ENCODE peak calls at places on chromosomes 3 and 15, in four cellular contexts. K is HepG2, N is H1, C is GM12878. Y is an unnamed sample. For H3K36me3, the result is how much of the 10 kb centered on the place peaks cover.

GRCh38 chr15:86384191-86384590 is 304.5 kb downstream of the AGBL1 start:
- DNase-seq in C (no peak), K (no peak), N (no peak), Y (no peak)

GRCh38 chr15:66423149-66423548 is 36.4 kb downstream of the MAP2K1 start:
- DNase-seq in N (no peak), K (no peak), C (no peak), Y (no peak)

GRCh38 chr3:20924646-20925395 is 738.8 kb upstream of the SGO1 start:
- DNase-seq in N (no peak), K (no peak), C (no peak), Y (no peak)

GRCh38 chr3:133973249-133973980 is 56.3 kb downstream of the SLCO2A1 start:
- DNase-seq in C (no peak), N (no peak), K (no peak), Y (no peak)

GRCh38 chr3:31724681-31725080 is 192.0 kb downstream of the STT3B start:
- DNase-seq in N (no peak), C (no peak), K (no peak), Y (peak)

GRCh38 chr3:57556459-57557087 is 499 bp downstream of the PDE12 start:
- DNase-seq in N (peak), K (no peak), C (no peak), Y (peak)

GRCh38 chr15:88878720-88879184 is 16.6 kb downstream of the HAPLN3 start:
- DNase-seq in K (peak), N (peak), C (no peak), Y (peak)

GRCh38 chr3:12833226-12834161 is 7.9 kb downstream of the RPL32 start:
- DNase-seq in C (no peak), N (no peak), K (no peak), Y (no peak)

GRCh38 chr15:26844901-26845300 is 22.0 kb upstream of the GABRA5 start:
- DNase-seq in C (no peak), K (no peak), N (no peak), Y (no peak)

GRCh38 chr3:12049675-12050074 is 45.5 kb downstream of the SYN2 start:
- DNase-seq in K (no peak), N (no peak), C (no peak), Y (no peak)

GRCh38 chr15:42137461-42138261 is 18.8 kb downstream of the PLA2G4F start:
- DNase-seq in C (no peak), K (peak), N (peak), Y (peak)

GRCh38 chr3:112321867-112322652 is 10.9 kb upstream of the CD200 start:
- DNase-seq in K (peak), C (no peak), N (no peak), Y (no peak)

GRCh38 chr3:130276203-130276803 is 69.2 kb upstream of the COL6A5 start:
- DNase-seq in N (no peak), C (no peak), K (peak), Y (peak)

GRCh38 chr15:34514251-34514760 is 69.1 kb downstream of the GOLGA8B start:
- DNase-seq in K (no peak), C (no peak), N (peak), Y (peak)

GRCh38 chr3:196537319-196537984 is 22.3 kb upstream of the SMCO1 start:
- DNase-seq in N (peak), K (no peak), C (no peak), Y (peak)

GRCh38 chr3:53311882-53312281 is 35.5 kb downstream of the DCP1A start:
- DNase-seq in K (no peak), N (no peak), C (no peak), Y (no peak)

GRCh38 chr3:158727499-158728377 is 4.5 kb downstream of the RARRES1 start:
- DNase-seq in N (no peak), C (peak), K (peak), Y (peak)

GRCh38 chr3:194632211-194632982 is 822 bp downstream of the TMEM44 start:
- DNase-seq in N (no peak), K (no peak), C (no peak), Y (peak)

DNA sequence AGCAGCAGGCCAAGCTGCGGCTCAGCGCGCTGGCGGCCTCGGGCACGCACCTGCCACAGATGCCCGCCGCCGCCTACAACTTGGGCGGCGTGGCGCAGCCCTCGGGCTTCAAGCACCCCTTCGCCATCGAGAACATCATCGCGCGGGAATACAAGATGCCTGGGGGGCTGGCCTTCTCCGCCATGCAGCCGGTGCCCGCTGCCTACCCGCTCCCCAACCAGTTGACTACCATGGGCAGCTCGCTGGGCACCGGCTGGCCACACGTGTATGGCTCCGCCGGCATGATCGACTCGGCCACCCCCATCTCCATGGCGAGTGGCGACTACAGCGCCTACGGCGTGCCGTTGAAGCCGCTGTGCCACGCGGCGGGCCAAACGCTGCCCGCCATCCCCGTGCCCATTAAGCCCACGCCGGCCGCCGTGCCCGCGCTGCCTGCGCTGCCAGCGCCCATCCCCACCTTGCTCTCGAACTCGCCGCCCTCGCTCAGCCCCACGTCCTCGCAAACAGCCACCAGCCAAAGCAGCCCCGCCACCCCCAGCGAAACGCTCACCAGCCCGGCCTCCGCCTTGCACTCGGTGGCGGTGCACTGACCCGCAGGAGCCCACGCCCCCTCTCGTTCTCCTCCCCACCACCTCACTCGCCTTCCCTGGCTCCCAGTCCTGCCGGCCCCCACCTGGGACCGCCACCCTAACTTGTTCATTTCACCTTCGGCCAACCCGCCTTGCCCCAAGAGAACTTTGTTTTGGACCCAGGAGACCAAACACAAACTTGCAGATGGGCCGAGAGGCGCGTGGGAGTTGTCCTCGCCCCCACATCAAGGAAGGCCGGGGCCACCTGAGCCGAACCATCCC is 1.5 kb downstream of the FOXB1 start:
- DNase-seq in C (no peak), K (no peak), N (peak), Y (no peak)
- TF ChIP-seq CBX5 in C (no peak), K (no peak), N (no peak), Y (no peak)

GRCh38 chr3:45841701-45842491 is at the start of gene LZTFL1:
- DNase-seq in N (peak), K (peak), C (peak), Y (peak)
- H3K36me3 ChIP-seq in N (under half), K (under half), C (under half), Y (under half)

DNA sequence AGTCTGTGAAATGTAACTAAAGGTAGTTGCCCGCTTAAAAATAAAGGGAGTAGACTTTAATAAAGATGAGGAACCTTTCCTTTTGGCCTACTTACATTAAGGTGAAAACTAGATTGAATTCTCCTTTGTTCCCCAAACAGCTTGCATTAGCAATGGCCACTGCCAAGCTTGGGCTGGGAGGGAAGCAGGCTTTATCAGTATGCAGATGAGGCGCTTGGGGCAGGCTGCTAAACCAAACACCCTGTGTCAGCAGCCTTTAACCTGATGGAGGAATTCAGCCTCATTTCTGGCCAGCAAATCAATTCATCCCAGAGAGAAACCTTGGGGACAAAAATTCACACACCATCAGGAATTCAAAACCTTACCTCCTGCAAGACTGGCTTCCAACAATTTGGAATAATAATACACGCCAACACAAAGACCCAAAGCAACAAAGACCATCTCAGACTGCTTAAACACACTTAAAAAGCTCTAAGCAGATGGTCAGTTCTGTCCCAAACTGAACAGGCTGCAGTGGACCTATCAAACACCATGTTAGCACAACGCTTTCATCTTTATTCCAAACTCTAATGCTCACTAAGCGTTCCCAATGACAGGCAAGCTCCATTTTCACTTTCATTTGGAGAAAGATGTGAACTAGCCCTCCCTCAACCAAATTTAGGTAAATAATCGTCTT is 255.1 kb upstream of the CMC1 start:
- DNase-seq in N (peak), K (no peak), C (no peak), Y (no peak)
- TF ChIP-seq CBX5 in N (no peak), K (no peak), C (no peak), Y (no peak)

GRCh38 chr3:48708481-48708889 is 8.5 kb downstream of the IP6K2 start:
- DNase-seq in N (no peak), C (no peak), K (no peak), Y (no peak)
- H3K36me3 ChIP-seq in N (under half), C (under half), K (under half), Y (half or more)

GRCh38 chr15:59736181-59736580 is 47.1 kb upstream of the BNIP2 start:
- DNase-seq in C (no peak), K (no peak), N (no peak), Y (no peak)

GRCh38 chr15:59746777-59747176 is 57.7 kb upstream of the BNIP2 start:
- DNase-seq in C (no peak), N (no peak), K (no peak), Y (no peak)

GRCh38 chr15:59738676-59739075 is 49.6 kb upstream of the BNIP2 start:
- DNase-seq in K (peak), N (no peak), C (no peak), Y (no peak)

GRCh38 chr15:59739557-59740186 is 50.6 kb upstream of the BNIP2 start:
- DNase-seq in C (no peak), K (no peak), N (no peak), Y (no peak)

GRCh38 chr15:59741274-59741906 is 52.3 kb upstream of the BNIP2 start:
- DNase-seq in N (no peak), C (no peak), K (peak), Y (peak)
- TF ChIP-seq CBX5 in N (no peak), C (no peak), K (no peak), Y (no peak)

DNA sequence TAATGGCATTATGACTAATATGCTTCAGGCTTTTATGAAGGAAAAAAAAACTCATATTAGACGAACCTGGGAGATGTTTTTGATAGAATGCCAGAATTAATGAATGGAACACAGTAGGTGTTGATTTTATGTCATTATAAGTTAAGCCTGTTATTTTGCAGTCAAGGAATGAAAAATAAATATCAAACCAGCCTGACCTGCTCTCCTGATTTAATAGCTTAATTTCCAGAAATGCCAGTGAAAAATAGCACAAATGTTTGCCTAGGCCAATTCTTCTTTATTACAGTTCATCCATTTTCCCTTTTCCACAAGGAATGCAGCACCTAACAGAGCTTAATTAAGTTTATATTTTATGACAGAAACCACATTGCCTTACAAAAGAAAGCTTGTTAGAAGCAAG is 292.0 kb downstream of the TBL1XR1 start:
- DNase-seq in K (no peak), C (no peak), N (no peak), Y (no peak)
- H3K36me3 ChIP-seq in K (under half), C (under half), N (under half), Y (under half)

GRCh38 chr15:60757831-60758570 is 279.1 kb upstream of the ICE2 start:
- DNase-seq in K (peak), C (no peak), N (no peak), Y (no peak)
- TF ChIP-seq CBX5 in K (no peak), C (no peak), N (no peak), Y (no peak)

GRCh38 chr15:75925440-75925839 is 21.8 kb downstream of the FBXO22 start:
- DNase-seq in K (no peak), N (no peak), C (no peak), Y (no peak)

GRCh38 chr15:75924576-75924975 is 20.9 kb downstream of the FBXO22 start:
- DNase-seq in C (no peak), N (no peak), K (no peak), Y (no peak)

GRCh38 chr15:75920079-75920478 is 16.4 kb downstream of the FBXO22 start:
- DNase-seq in K (peak), N (no peak), C (no peak), Y (no peak)

GRCh38 chr15:75921732-75922703 is 18.3 kb downstream of the FBXO22 start:
- DNase-seq in K (peak), C (no peak), N (no peak), Y (no peak)

GRCh38 chr15:75923756-75924155 is 20.1 kb downstream of the FBXO22 start:
- DNase-seq in C (no peak), N (no peak), K (no peak), Y (no peak)
- H3K36me3 ChIP-seq in C (under half), N (under half), K (half or more), Y (half or more)

GRCh38 chr3:61371123-61371522 is 119.9 kb upstream of the FHIT start:
- DNase-seq in C (no peak), K (peak), N (peak), Y (peak)
- TF ChIP-seq CBX5 in C (no peak), K (no peak), N (no peak), Y (no peak)

DNA sequence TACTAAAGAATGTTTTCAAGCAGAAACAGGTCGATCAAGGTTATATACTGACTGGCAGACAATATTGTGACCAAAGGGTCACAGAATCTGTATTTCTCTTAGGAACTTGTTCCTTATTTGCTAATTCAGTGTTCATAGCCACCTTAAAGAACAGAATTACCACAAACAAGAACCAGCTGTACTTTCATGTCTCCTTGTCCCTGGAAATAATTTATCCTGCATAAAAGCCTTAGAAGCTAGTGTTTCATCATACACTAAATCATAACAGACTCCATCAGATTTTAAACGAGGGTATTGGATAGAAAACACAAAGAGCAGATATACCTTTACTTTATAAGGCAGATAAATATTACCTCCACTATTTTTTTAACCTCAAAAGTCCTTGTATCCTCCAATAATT is 6.4 kb downstream of the DNAJC19 start:
- DNase-seq in N (no peak), C (no peak), K (no peak), Y (no peak)
- H3K36me3 ChIP-seq in N (under half), C (under half), K (under half), Y (half or more)